ENCODE peak calls at places on chromosomes 13 and 19, in four cellular contexts. One of them, this sample, is unnamed.

GRCh38 chr13:73989244-73989843 is 144.9 kb downstream of the KLF12 start:
- DNase-seq in endothelial cell: no peak
- DNase-seq in foreskin fibroblast: no peak
- DNase-seq in transverse colon: no peak
- DNase-seq in this sample: no peak

GRCh38 chr13:46607768-46608553 is 55.0 kb downstream of the LRCH1 start:
- DNase-seq in foreskin fibroblast: no peak
- DNase-seq in transverse colon: no peak
- DNase-seq in endothelial cell: no peak
- DNase-seq in this sample: peak

GRCh38 chr19:13089139-13089856 is 13.4 kb downstream of the LYL1 start:
- DNase-seq in foreskin fibroblast: no peak
- DNase-seq in transverse colon: no peak
- DNase-seq in endothelial cell: no peak
- DNase-seq in this sample: no peak

GRCh38 chr19:48959341-48960239 is 4.9 kb downstream of the BAX start:
- DNase-seq in foreskin fibroblast: no peak
- DNase-seq in endothelial cell: no peak
- DNase-seq in transverse colon: no peak
- DNase-seq in this sample: no peak

GRCh38 chr19:48274938-48275337 is 5.1 kb downstream of the ZNF114 start:
- DNase-seq in foreskin fibroblast: no peak
- DNase-seq in endothelial cell: no peak
- DNase-seq in transverse colon: no peak
- DNase-seq in this sample: no peak

GRCh38 chr19:29971002-29971401 is 29.0 kb downstream of the URI1 start:
- DNase-seq in endothelial cell: no peak
- DNase-seq in foreskin fibroblast: no peak
- DNase-seq in transverse colon: no peak
- DNase-seq in this sample: no peak

GRCh38 chr13:51902776-51903175 is 41.0 kb downstream of the CCDC70 start:
- DNase-seq in transverse colon: no peak
- DNase-seq in foreskin fibroblast: no peak
- DNase-seq in endothelial cell: no peak
- DNase-seq in this sample: no peak

GRCh38 chr19:49114630-49115363 is 627 bp downstream of the LIN7B start:
- DNase-seq in foreskin fibroblast: peak
- DNase-seq in transverse colon: peak
- DNase-seq in endothelial cell: peak
- DNase-seq in this sample: peak

GRCh38 chr19:1312732-1313694 is 27.3 kb downstream of the EFNA2 start:
- DNase-seq in foreskin fibroblast: peak
- DNase-seq in transverse colon: peak
- DNase-seq in endothelial cell: no peak
- DNase-seq in this sample: peak

GRCh38 chr19:4208385-4209094 is 20.8 kb upstream of the EBI3 start:
- DNase-seq in foreskin fibroblast: no peak
- DNase-seq in transverse colon: peak
- DNase-seq in endothelial cell: no peak
- DNase-seq in this sample: peak

GRCh38 chr19:38683393-38684077 is 36.1 kb downstream of the ACTN4 start:
- DNase-seq in foreskin fibroblast: peak
- DNase-seq in endothelial cell: no peak
- DNase-seq in transverse colon: peak
- DNase-seq in this sample: peak

GRCh38 chr13:110015253-110015652 is 228.9 kb upstream of the IRS2 start:
- DNase-seq in endothelial cell: no peak
- DNase-seq in foreskin fibroblast: no peak
- DNase-seq in transverse colon: no peak
- DNase-seq in this sample: no peak

GRCh38 chr13:22218784-22219183 is 547.9 kb downstream of the FGF9 start:
- DNase-seq in transverse colon: no peak
- DNase-seq in foreskin fibroblast: no peak
- DNase-seq in endothelial cell: no peak
- DNase-seq in this sample: no peak

GRCh38 chr13:33347866-33348265 is 62.3 kb upstream of the STARD13 start:
- DNase-seq in transverse colon: no peak
- DNase-seq in endothelial cell: no peak
- DNase-seq in foreskin fibroblast: no peak
- DNase-seq in this sample: no peak

DNA sequence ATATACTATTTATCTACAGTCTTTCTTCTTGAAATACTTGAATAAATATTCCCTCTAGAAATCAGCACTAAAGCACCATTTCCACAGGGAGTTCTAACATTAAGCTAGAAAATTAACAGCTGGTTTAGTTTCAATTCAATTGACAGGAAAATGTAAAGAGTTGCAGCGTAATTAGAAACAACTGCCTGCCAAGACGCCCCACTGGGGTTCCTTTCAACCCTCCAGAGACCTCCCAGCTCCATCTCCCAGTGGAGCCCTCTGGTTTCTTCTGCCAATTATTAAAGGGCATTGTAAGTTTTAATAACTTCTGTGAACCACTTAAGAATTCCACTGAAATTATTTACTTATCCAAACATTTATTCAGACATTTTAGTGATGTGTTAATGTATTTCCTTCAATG is 4.1 kb downstream of the GJA3 start:
- DNase-seq in endothelial cell: no peak
- DNase-seq in foreskin fibroblast: no peak
- DNase-seq in transverse colon: no peak
- DNase-seq in this sample: no peak
- TF ChIP-seq CTCF in endothelial cell: no peak
- TF ChIP-seq CTCF in foreskin fibroblast: no peak
- TF ChIP-seq CTCF in transverse colon: no peak
- TF ChIP-seq CTCF in this sample: no peak

DNA sequence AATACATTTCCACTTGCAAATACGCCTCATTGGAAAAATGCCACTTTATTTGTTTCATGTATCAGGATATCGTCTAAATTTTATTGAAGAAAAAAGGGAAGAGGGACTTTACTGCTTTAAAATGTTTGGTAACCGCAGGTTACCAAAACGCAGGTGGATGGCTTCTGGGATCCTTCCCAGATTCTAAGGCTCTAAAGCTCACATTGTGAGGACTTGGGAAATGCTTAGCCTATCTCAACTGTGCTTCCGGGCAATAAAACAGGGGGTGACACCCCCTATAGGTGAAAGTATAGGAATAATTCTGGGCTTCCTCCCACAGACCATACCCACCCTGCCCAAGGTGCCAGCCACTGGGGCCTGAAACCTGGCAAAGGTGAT is 73.2 kb upstream of the IPO5 start:
- DNase-seq in endothelial cell: no peak
- DNase-seq in foreskin fibroblast: no peak
- DNase-seq in transverse colon: no peak
- DNase-seq in this sample: no peak
- TF ChIP-seq CTCF in endothelial cell: no peak
- TF ChIP-seq CTCF in foreskin fibroblast: no peak
- TF ChIP-seq CTCF in transverse colon: no peak
- TF ChIP-seq CTCF in this sample: no peak

GRCh38 chr19:51365211-51366049 is 758 bp downstream of the ETFB start:
- DNase-seq in endothelial cell: no peak
- DNase-seq in foreskin fibroblast: peak
- DNase-seq in transverse colon: peak
- DNase-seq in this sample: peak

GRCh38 chr19:51368366-51369282 is at the start of gene CLDND2:
- DNase-seq in transverse colon: no peak
- DNase-seq in endothelial cell: no peak
- DNase-seq in foreskin fibroblast: no peak
- DNase-seq in this sample: no peak

GRCh38 chr19:51366050-51366998 is at the start of gene ETFB:
- DNase-seq in foreskin fibroblast: peak
- DNase-seq in transverse colon: peak
- DNase-seq in endothelial cell: peak
- DNase-seq in this sample: peak

GRCh38 chr19:51366999-51367564 is 894 bp upstream of the ETFB start:
- DNase-seq in transverse colon: peak
- DNase-seq in endothelial cell: no peak
- DNase-seq in foreskin fibroblast: no peak
- DNase-seq in this sample: peak

DNA sequence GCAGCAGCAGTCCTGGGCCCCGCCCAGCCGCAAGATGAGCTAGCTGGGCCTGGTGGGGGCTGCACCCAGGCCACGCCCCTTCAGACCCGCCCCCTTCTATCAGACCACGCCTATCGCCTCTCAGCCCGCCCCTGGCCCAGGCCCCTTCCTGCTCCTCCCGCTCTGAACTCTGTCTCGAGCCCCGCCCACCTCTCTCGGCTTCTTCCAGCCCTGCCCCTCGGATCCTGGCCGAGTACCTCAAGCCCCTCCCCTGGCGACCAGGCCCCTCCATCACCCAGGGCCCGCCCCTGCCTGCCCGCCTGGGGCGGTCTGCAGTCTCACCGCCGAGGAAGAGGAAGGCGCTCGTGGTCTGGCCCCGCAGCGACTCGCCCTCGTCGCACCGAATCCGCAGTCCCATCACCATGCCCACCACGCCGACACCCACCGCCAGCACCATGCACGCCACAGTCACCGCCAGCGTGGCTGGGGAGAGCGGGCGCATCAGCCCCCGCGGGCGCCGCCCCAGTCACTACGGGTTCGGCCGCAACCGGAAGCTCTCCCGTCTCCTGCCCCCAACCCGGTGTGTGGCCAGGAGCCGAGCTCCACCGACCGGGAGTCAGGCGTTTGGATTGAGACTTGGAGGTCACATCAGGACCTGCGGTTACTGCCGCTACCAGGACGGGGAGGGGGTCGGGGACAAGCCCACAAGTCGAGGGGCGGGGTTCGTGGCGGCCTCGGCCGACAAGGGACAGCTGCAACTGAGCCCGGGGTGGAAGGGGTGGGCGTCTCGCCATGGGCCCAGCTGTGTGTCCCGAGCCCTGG is 1.0 kb downstream of the CLDND2 start:
- DNase-seq in foreskin fibroblast: peak
- DNase-seq in endothelial cell: peak
- DNase-seq in transverse colon: peak
- DNase-seq in this sample: peak
- TF ChIP-seq CTCF in foreskin fibroblast: no peak
- TF ChIP-seq CTCF in endothelial cell: no peak
- TF ChIP-seq CTCF in transverse colon: no peak
- TF ChIP-seq CTCF in this sample: no peak

GRCh38 chr13:77337159-77337558 is 10.3 kb upstream of the MYCBP2 start:
- DNase-seq in transverse colon: no peak
- DNase-seq in endothelial cell: no peak
- DNase-seq in foreskin fibroblast: no peak
- DNase-seq in this sample: no peak
- TF ChIP-seq CTCF in transverse colon: no peak
- TF ChIP-seq CTCF in endothelial cell: no peak
- TF ChIP-seq CTCF in foreskin fibroblast: no peak
- TF ChIP-seq CTCF in this sample: no peak

This sample was measured in Calu3.